ENCODE peak calls at places on chromosomes 11 and 22, in four cellular contexts. S is psoas muscle, E is IMR-90, M is stomach. R is an unnamed sample. For H3K4me1, the result is how much of the 10 kb centered on the place peaks cover.

GRCh38 chr11:17563248-17563647 is 16.2 kb downstream of the OTOG start:
- DNase-seq in E (no peak), S (no peak), M (peak), R (no peak)

GRCh38 chr11:129503646-129504045 is 128.0 kb downstream of the BARX2 start:
- DNase-seq in S (no peak), E (no peak), M (no peak), R (no peak)

GRCh38 chr22:46052801-46053562 is 76.0 kb upstream of the WNT7B start:
- DNase-seq in M (peak), E (no peak), S (peak), R (peak)

GRCh38 chr11:9740202-9740881 is 76.5 kb downstream of the SWAP70 start:
- DNase-seq in E (no peak), M (no peak), S (no peak), R (no peak)

GRCh38 chr11:74354036-74354435 is 42.6 kb upstream of the P4HA3 start:
- DNase-seq in E (no peak), M (no peak), S (no peak), R (no peak)

GRCh38 chr11:65786786-65787636 is at the start of gene OVOL1:
- DNase-seq in S (peak), E (no peak), M (peak), R (no peak)

GRCh38 chr11:111253131-111253530 is 7.6 kb downstream of the POU2AF2 start:
- DNase-seq in M (no peak), E (no peak), S (no peak), R (no peak)

GRCh38 chr11:132685174-132685611 is 847.1 kb downstream of the OPCML start:
- DNase-seq in M (no peak), E (peak), S (no peak), R (peak)

GRCh38 chr11:121634889-121635288 is 182.1 kb upstream of the SORL1-AS1 start:
- DNase-seq in M (no peak), E (peak), S (no peak), R (no peak)

GRCh38 chr11:65861533-65862183 is 1.4 kb downstream of the MUS81 start:
- DNase-seq in M (no peak), E (no peak), S (no peak), R (no peak)

GRCh38 chr11:68950268-68950667 is 30.5 kb downstream of the MRGPRD start:
- DNase-seq in E (no peak), M (no peak), S (peak), R (no peak)

GRCh38 chr11:69375316-69376154 is 81.6 kb downstream of the MYEOV start:
- DNase-seq in S (peak), E (no peak), M (peak), R (no peak)

GRCh38 chr11:112523477-112523876 is 262.8 kb upstream of the PLET1 start:
- DNase-seq in E (no peak), S (no peak), M (no peak), R (no peak)

GRCh38 chr11:2762451-2762850 is 62.7 kb upstream of the KCNQ1OT1 start:
- DNase-seq in E (no peak), M (peak), S (no peak), R (no peak)

GRCh38 chr11:64541131-64541530 is 49.9 kb upstream of the SLC22A12 start:
- DNase-seq in S (no peak), M (no peak), E (no peak), R (no peak)

GRCh38 chr11:64538501-64538951 is 52.5 kb upstream of the SLC22A12 start:
- DNase-seq in M (no peak), E (no peak), S (no peak), R (no peak)

GRCh38 chr11:64539711-64540420 is 51.2 kb upstream of the SLC22A12 start:
- DNase-seq in M (no peak), E (no peak), S (no peak), R (no peak)

GRCh38 chr11:64542172-64543125 is 48.6 kb upstream of the SLC22A12 start:
- DNase-seq in M (no peak), S (no peak), E (no peak), R (no peak)

GRCh38 chr11:64540426-64540825 is 50.6 kb upstream of the SLC22A12 start:
- DNase-seq in M (no peak), E (no peak), S (no peak), R (no peak)
- H3K4me1 ChIP-seq in M (under half), E (under half), S (under half), R (under half)

GRCh38 chr11:118921121-118921928 is 4.4 kb downstream of the BCL9L start:
- DNase-seq in S (peak), M (no peak), E (peak), R (no peak)

GRCh38 chr11:118918128-118918685 is 7.5 kb downstream of the BCL9L start:
- DNase-seq in E (peak), M (peak), S (peak), R (no peak)

GRCh38 chr11:118916842-118917388 is 8.8 kb downstream of the BCL9L start:
- DNase-seq in E (peak), M (no peak), S (peak), R (no peak)

GRCh38 chr11:118917488-118918127 is 8.1 kb downstream of the BCL9L start:
- DNase-seq in E (peak), M (no peak), S (peak), R (no peak)

GRCh38 chr11:118918686-118919280 is 6.9 kb downstream of the BCL9L start:
- DNase-seq in S (no peak), E (peak), M (no peak), R (no peak)
- H3K4me1 ChIP-seq in S (half or more), E (half or more), M (half or more), R (under half)

GRCh38 chr11:64537876-64538275 is 53.1 kb upstream of the SLC22A12 start:
- DNase-seq in M (no peak), E (no peak), S (no peak), R (no peak)

GRCh38 chr11:64536997-64537396 is 54.0 kb upstream of the SLC22A12 start:
- DNase-seq in E (no peak), M (no peak), S (no peak), R (no peak)

GRCh38 chr11:64536396-64536935 is 54.6 kb upstream of the SLC22A12 start:
- DNase-seq in E (peak), S (no peak), M (no peak), R (no peak)

GRCh38 chr11:64535811-64536210 is 55.2 kb upstream of the SLC22A12 start:
- DNase-seq in S (no peak), M (no peak), E (no peak), R (no peak)

GRCh38 chr11:64539239-64539638 is 51.8 kb upstream of the SLC22A12 start:
- DNase-seq in M (no peak), E (no peak), S (no peak), R (no peak)
- H3K4me1 ChIP-seq in M (under half), E (under half), S (under half), R (under half)

GRCh38 chr22:42934338-42934737 is 77.3 kb upstream of the ARFGAP3 start:
- DNase-seq in S (no peak), M (no peak), E (no peak), R (no peak)
- H3K4me1 ChIP-seq in S (half or more), M (half or more), E (half or more), R (under half)

DNA sequence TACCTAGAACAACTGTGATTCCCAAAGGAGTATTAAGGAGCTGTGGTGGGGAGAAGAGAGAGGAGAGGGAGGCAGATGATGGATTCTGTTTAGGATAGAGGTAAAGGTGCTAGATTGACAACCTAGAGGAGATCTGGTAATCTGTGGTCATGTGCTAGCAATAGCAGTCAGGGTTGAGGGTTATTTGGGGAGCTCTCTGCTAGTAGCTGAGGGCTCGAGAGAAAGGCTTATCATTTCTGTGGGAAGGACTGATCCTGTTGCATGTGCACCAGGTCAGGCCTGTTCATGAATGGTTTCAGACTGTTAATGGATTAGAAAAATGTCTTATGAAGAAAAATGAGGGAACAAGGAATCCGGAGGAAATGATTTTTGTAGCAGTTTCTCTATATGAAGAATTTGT is 63.2 kb downstream of the MTMR3 start:
- DNase-seq in M (no peak), E (no peak), S (no peak), R (no peak)
- H3K4me1 ChIP-seq in M (half or more), E (under half), S (half or more), R (under half)

R was measured in MM.1S.